ENCODE peak calls at places on chromosome 5, in nine cellular contexts. B is amniotic stem cell, Y is type B pancreatic cell, R is aorta, O is HFF-Myc, N is T-helper 1 cell, A is NCI-H345, P is left ventricle myocardium inferior, V is A172. S is an unnamed sample.

GRCh38 chr5:50849554-50849953 is 183.1 kb downstream of the PARP8 start:
- DNase-seq in B (no peak), Y (no peak), R (no peak), O (no peak), N (no peak), A (no peak), P (no peak), V (no peak), S (no peak)

GRCh38 chr5:169181785-169182184 is 119.2 kb downstream of the SLIT3 start:
- DNase-seq in B (no peak), Y (no peak), R (no peak), O (no peak), N (no peak), A (no peak), P (no peak), V (no peak), S (no peak)

GRCh38 chr5:107557051-107557658 is 113.6 kb downstream of the EFNA5 start:
- DNase-seq in B (peak), Y (no peak), R (no peak), O (no peak), N (no peak), A (no peak), P (peak), V (peak), S (no peak)

GRCh38 chr5:133969654-133970324 is 1.4 kb upstream of the C5orf15 start:
- DNase-seq in B (no peak), Y (no peak), R (no peak), O (no peak), N (no peak), A (no peak), P (no peak), V (no peak), S (no peak)

GRCh38 chr5:2750026-2750757 is 1.3 kb downstream of the IRX2 start:
- DNase-seq in B (no peak), Y (no peak), R (no peak), O (no peak), N (no peak), A (no peak), P (no peak), V (no peak), S (no peak)

GRCh38 chr5:91362935-91363334 is 20.2 kb downstream of the ARRDC3 start:
- DNase-seq in B (no peak), Y (no peak), R (no peak), O (no peak), N (no peak), A (no peak), P (no peak), V (no peak), S (no peak)

GRCh38 chr5:95686661-95687060 is 3.9 kb upstream of the SPATA9 start:
- DNase-seq in B (no peak), Y (no peak), R (no peak), O (no peak), N (no peak), A (no peak), P (no peak), V (peak), S (no peak)

GRCh38 chr5:175752826-175753535 is 95.1 kb downstream of the HRH2 start:
- DNase-seq in B (no peak), Y (peak), R (no peak), O (no peak), N (no peak), A (no peak), P (no peak), V (peak), S (no peak)

GRCh38 chr5:95646569-95647330 is at the start of gene RFESD:
- DNase-seq in B (peak), Y (peak), R (peak), O (peak), N (peak), A (peak), P (peak), V (peak), S (peak)

GRCh38 chr5:72018158-72018803 is 89.0 kb upstream of the MAP1B start:
- DNase-seq in B (no peak), Y (no peak), R (peak), O (peak), N (peak), A (peak), P (peak), V (peak), S (peak)

GRCh38 chr5:56951946-56952691 is at the start of gene MIER3:
- DNase-seq in B (peak), Y (peak), R (peak), O (no peak), N (peak), A (peak), P (peak), V (peak), S (peak)

GRCh38 chr5:170057311-170057710 is 48.4 kb upstream of the FOXI1 start:
- DNase-seq in B (no peak), Y (no peak), R (no peak), O (no peak), N (no peak), A (no peak), P (no peak), V (no peak), S (no peak)